ENCODE peak calls at places on chromosomes 16 and 17, in nine cellular contexts. U is choroid plexus epithelial cell; Q is epithelial cell of proximal tubule; J is activated T-helper 9 cell treated with anti-CD3 and anti-CD28 coated beads, Interleukin-2, amount 50 U/mL, for 16 hours; A is activated B cell treated with CpG ODN at 0.5 μM for 24 hours; E is NCI-H1105 treated with DMSO at 0.1 percent for 48 hours; S is stimulated activated effector memory CD8-positive, alpha-beta T cell treated with anti-CD3 and anti-CD28 coated beads, Interleukin-12 subunit alpha, Interleukin-12 subunit beta, amount 100 ng/mL, for 72 hours; O is GM12864; C is mesenteric fat pad. D is an unnamed sample.

GRCh38 chr17:56629450-56630187 is 36.1 kb downstream of the NOG start:
- DNase-seq in U (peak), Q (no peak), J (no peak), A (no peak), E (no peak), S (no peak), O (no peak), C (no peak), D (peak)

GRCh38 chr16:12868169-12868568 is 33.2 kb upstream of the SHISA9 start:
- DNase-seq in U (no peak), Q (no peak), J (no peak), A (no peak), E (peak), S (no peak), O (no peak), C (no peak), D (no peak)

GRCh38 chr16:74297296-74297665 is 667 bp downstream of the PSMD7 start:
- DNase-seq in U (peak), Q (no peak), J (peak), A (no peak), E (no peak), S (peak), O (no peak), C (no peak), D (peak)

GRCh38 chr16:49494386-49495150 is 121.0 kb downstream of the C16orf78 start:
- DNase-seq in U (no peak), Q (no peak), J (no peak), A (peak), E (no peak), S (no peak), O (no peak), C (peak), D (no peak)

GRCh38 chr16:18938986-18939385 is 12.8 kb upstream of the SMG1 start:
- DNase-seq in U (no peak), Q (no peak), J (no peak), A (no peak), E (no peak), S (no peak), O (no peak), C (no peak), D (no peak)

GRCh38 chr17:488993-489757 is 136.6 kb upstream of the RPH3AL start:
- DNase-seq in U (no peak), Q (no peak), J (no peak), A (peak), E (no peak), S (peak), O (no peak), C (no peak), D (peak)

GRCh38 chr17:82126479-82127314 is 28.7 kb upstream of the FASN start:
- DNase-seq in U (no peak), Q (no peak), J (peak), A (no peak), E (no peak), S (peak), O (no peak), C (no peak), D (no peak)

GRCh38 chr16:11188801-11189740 is 66.9 kb downstream of the SOCS1 start:
- DNase-seq in U (no peak), Q (no peak), J (no peak), A (no peak), E (no peak), S (no peak), O (no peak), C (no peak), D (no peak)

GRCh38 chr16:71929048-71929447 is 33.7 kb downstream of the IST1 start:
- DNase-seq in U (peak), Q (no peak), J (no peak), A (no peak), E (no peak), S (no peak), O (no peak), C (no peak), D (no peak)

GRCh38 chr16:66480265-66481080 is 53.4 kb downstream of the BEAN1 start:
- DNase-seq in U (no peak), Q (no peak), J (no peak), A (no peak), E (no peak), S (no peak), O (no peak), C (peak), D (no peak)

GRCh38 chr16:3026003-3026378 is 2.2 kb downstream of the THOC6 start:
- DNase-seq in U (no peak), Q (no peak), J (no peak), A (no peak), E (no peak), S (no peak), O (no peak), C (no peak), D (no peak)

GRCh38 chr16:80804061-80804450 is 342 bp downstream of the CDYL2 start:
- DNase-seq in U (peak), Q (no peak), J (peak), A (peak), E (peak), S (peak), O (no peak), C (peak), D (no peak)

GRCh38 chr16:47887496-47887895 is 268.3 kb downstream of the ABCC12 start:
- DNase-seq in U (peak), Q (peak), J (no peak), A (no peak), E (no peak), S (no peak), O (no peak), C (no peak), D (peak)

GRCh38 chr16:20969386-20969785 is 68.8 kb downstream of the LYRM1 start:
- DNase-seq in U (no peak), Q (no peak), J (no peak), A (no peak), E (no peak), S (no peak), O (no peak), C (no peak), D (no peak)

GRCh38 chr17:65794572-65794971 is 233.1 kb upstream of the AXIN2 start:
- DNase-seq in U (peak), Q (no peak), J (no peak), A (no peak), E (peak), S (no peak), O (no peak), C (no peak), D (peak)

GRCh38 chr17:73911726-73912359 is 267.6 kb upstream of the SDK2 start:
- DNase-seq in U (no peak), Q (no peak), J (no peak), A (no peak), E (no peak), S (no peak), O (no peak), C (no peak), D (no peak)

GRCh38 chr17:33778505-33779398 is 476.3 kb upstream of the CCL2 start:
- DNase-seq in U (peak), Q (peak), J (no peak), A (no peak), E (peak), S (peak), O (peak), C (no peak), D (peak)

D was measured in neural progenitor cell.